ENCODE peak calls at places on chromosomes 11 and 22, in ten cellular contexts. D, P, R, I, F, M, A, Q, J and O are unnamed samples.
A peak's percentile ranks its signal among the peaks of the same experiment; 100 is the strongest.

GRCh38 chr11:76008474-76008873 is 193.5 kb downstream of the UVRAG start:
- DNase-seq in D (no peak), P (no peak), R (no peak), I (no peak), F (no peak), M (no peak), A (no peak), Q (no peak), J (no peak), O (peak; percentile 27)

GRCh38 chr11:1729692-1730011 is 20.7 kb downstream of the IFITM10 start:
- DNase-seq in D (no peak), P (no peak), R (no peak), I (no peak), F (no peak), M (no peak), A (no peak), Q (no peak), J (no peak), O (no peak)

GRCh38 chr22:41532908-41533825 is 11.1 kb downstream of the POLR3H start:
- DNase-seq in D (peak; percentile 40), P (peak; percentile 80), R (no peak), I (peak; percentile 79), F (peak; percentile 63), M (peak; percentile 86), A (peak; percentile 28), Q (peak; percentile 76), J (peak; percentile 70), O (peak; percentile 76)

GRCh38 chr22:46652081-46652929 is 32.1 kb downstream of the GRAMD4 start:
- DNase-seq in D (no peak), P (peak; percentile 49), R (peak; percentile 32), I (no peak), F (no peak), M (no peak), A (no peak), Q (no peak), J (no peak), O (no peak)

GRCh38 chr22:16601437-16602223 is 9.0 kb upstream of the CCT8L2 start:
- DNase-seq in D (no peak), P (no peak), R (no peak), I (no peak), F (no peak), M (no peak), A (no peak), Q (no peak), J (no peak), O (peak; percentile 25)

GRCh38 chr11:44863231-44863630 is 87.5 kb downstream of the TP53I11 start:
- DNase-seq in D (no peak), P (no peak), R (no peak), I (no peak), F (no peak), M (no peak), A (no peak), Q (no peak), J (peak; percentile 82), O (no peak)

GRCh38 chr11:106959800-106960199 is 58.5 kb downstream of the GUCY1A2 start:
- DNase-seq in D (no peak), P (no peak), R (no peak), I (no peak), F (no peak), M (no peak), A (no peak), Q (no peak), J (no peak), O (no peak)

GRCh38 chr11:24078056-24078455 is 418.8 kb upstream of the LUZP2 start:
- DNase-seq in D (no peak), P (no peak), R (no peak), I (no peak), F (no peak), M (no peak), A (no peak), Q (no peak), J (no peak), O (no peak)

GRCh38 chr11:29616611-29617010 is 400.2 kb downstream of the KCNA4 start:
- DNase-seq in D (no peak), P (no peak), R (no peak), I (no peak), F (no peak), M (no peak), A (no peak), Q (no peak), J (no peak), O (peak; percentile 24)

GRCh38 chr22:49712195-49712791 is 115.4 kb downstream of the BRD1 start:
- DNase-seq in D (no peak), P (no peak), R (no peak), I (no peak), F (no peak), M (no peak), A (no peak), Q (no peak), J (peak; percentile 51), O (peak; percentile 47)

GRCh38 chr11:88484873-88485621 is 147.5 kb upstream of the CTSC start:
- DNase-seq in D (no peak), P (peak; percentile 29), R (no peak), I (peak; percentile 53), F (peak; percentile 21), M (peak; percentile 35), A (no peak), Q (peak; percentile 45), J (no peak), O (peak; percentile 31)

GRCh38 chr22:41410311-41410751 is 28.6 kb downstream of the TEF start:
- DNase-seq in D (no peak), P (no peak), R (no peak), I (no peak), F (no peak), M (no peak), A (peak; percentile 40), Q (no peak), J (no peak), O (no peak)

GRCh38 chr11:72751293-72752087 is 718 bp downstream of the ARAP1 start:
- DNase-seq in D (no peak), P (no peak), R (no peak), I (no peak), F (no peak), M (no peak), A (no peak), Q (peak; percentile 41), J (no peak), O (no peak)

GRCh38 chr11:35550374-35551036 is 25.1 kb upstream of the PAMR1 start:
- DNase-seq in D (no peak), P (no peak), R (no peak), I (no peak), F (no peak), M (no peak), A (no peak), Q (no peak), J (no peak), O (no peak)

GRCh38 chr22:41517172-41518047 is 26.9 kb downstream of the POLR3H start:
- DNase-seq in D (no peak), P (peak; percentile 75), R (peak; percentile 46), I (no peak), F (peak; percentile 40), M (peak; percentile 76), A (peak; percentile 66), Q (peak; percentile 59), J (peak; percentile 57), O (peak; percentile 88)

GRCh38 chr22:49738566-49738965 is 89.1 kb downstream of the BRD1 start:
- DNase-seq in D (no peak), P (no peak), R (no peak), I (peak; percentile 31), F (no peak), M (no peak), A (no peak), Q (no peak), J (no peak), O (no peak)

GRCh38 chr11:58919561-58919960 is 19.7 kb upstream of the GLYATL1 start:
- DNase-seq in D (no peak), P (no peak), R (no peak), I (no peak), F (no peak), M (no peak), A (no peak), Q (no peak), J (no peak), O (peak; percentile 35)

GRCh38 chr11:77175869-77176539 is 48.0 kb downstream of the MYO7A start:
- DNase-seq in D (no peak), P (peak; percentile 21), R (no peak), I (no peak), F (no peak), M (no peak), A (no peak), Q (peak; percentile 61), J (no peak), O (no peak)

GRCh38 chr11:93775289-93775688 is 8.8 kb upstream of the MED17 start:
- DNase-seq in D (no peak), P (no peak), R (peak; percentile 6), I (no peak), F (no peak), M (peak; percentile 39), A (no peak), Q (no peak), J (no peak), O (no peak)

GRCh38 chr22:19641254-19641982 is 72.9 kb upstream of the SEPTIN5 start:
- DNase-seq in D (no peak), P (peak; percentile 27), R (no peak), I (no peak), F (no peak), M (no peak), A (no peak), Q (no peak), J (peak; percentile 40), O (peak; percentile 50)

GRCh38 chr11:61024938-61025818 is 53.7 kb downstream of the CD6 start:
- DNase-seq in D (no peak), P (no peak), R (no peak), I (no peak), F (no peak), M (no peak), A (no peak), Q (no peak), J (no peak), O (no peak)